ENCODE peak calls at places on chromosomes 5 and 9, in six cellular contexts. I, S, B, J, L and R are unnamed samples.

GRCh38 chr9:95003694-95004451 is 277.4 kb downstream of the AOPEP start:
- DNase-seq in I (peak; percentile 50), S (peak; percentile 6), B (peak; percentile 75), J (peak; percentile 51), L (peak; percentile 59), R (no peak)

GRCh38 chr5:134438641-134439621 is 27.2 kb upstream of the CDKN2AIPNL start:
- DNase-seq in I (peak; percentile 99), S (no peak), B (peak; percentile 97), J (peak; percentile 93), L (peak; percentile 31), R (peak; percentile 89)

GRCh38 chr9:12640866-12641636 is 52.1 kb upstream of the TYRP1 start:
- DNase-seq in I (no peak), S (no peak), B (no peak), J (no peak), L (no peak), R (no peak)

GRCh38 chr9:114616684-114617520 is 5.8 kb downstream of the TMEM268 start:
- DNase-seq in I (no peak), S (no peak), B (no peak), J (peak; percentile 43), L (no peak), R (no peak)

GRCh38 chr5:36944607-36945225 is 68.1 kb downstream of the NIPBL start:
- DNase-seq in I (peak; percentile 67), S (peak; percentile 35), B (peak; percentile 8), J (peak; percentile 85), L (no peak), R (peak; percentile 24)

GRCh38 chr5:180112101-180112861 is 40.7 kb upstream of the RNF130 start:
- DNase-seq in I (no peak), S (no peak), B (no peak), J (no peak), L (no peak), R (no peak)

GRCh38 chr5:173534664-173535063 is 81.8 kb downstream of the BOD1 start:
- DNase-seq in I (no peak), S (no peak), B (no peak), J (no peak), L (no peak), R (no peak)

GRCh38 chr9:115373000-115373709 is 255.2 kb upstream of the TNC start:
- DNase-seq in I (peak; percentile 95), S (no peak), B (peak; percentile 99), J (peak; percentile 96), L (no peak), R (peak; percentile 85)

GRCh38 chr5:168790037-168790635 is 211.0 kb upstream of the PANK3 start:
- DNase-seq in I (no peak), S (no peak), B (no peak), J (no peak), L (no peak), R (no peak)

GRCh38 chr9:93094294-93095204 is 1.5 kb upstream of the CARD19 start:
- DNase-seq in I (no peak), S (no peak), B (no peak), J (no peak), L (peak; percentile 46), R (no peak)

GRCh38 chr5:399296-400281 is 43.4 kb upstream of the EXOC3 start:
- DNase-seq in I (no peak), S (no peak), B (peak; percentile 51), J (no peak), L (peak; percentile 65), R (peak; percentile 95)

GRCh38 chr9:621199-621860 is 220.2 kb upstream of the DMRT1 start:
- DNase-seq in I (no peak), S (no peak), B (no peak), J (no peak), L (no peak), R (no peak)

GRCh38 chr9:36802171-36802920 is 229.7 kb downstream of the MELK start:
- DNase-seq in I (no peak), S (no peak), B (peak; percentile 34), J (peak; percentile 17), L (peak; percentile 48), R (peak; percentile 4)

GRCh38 chr5:116436674-116437350 is 137.8 kb downstream of the SEMA6A start:
- DNase-seq in I (no peak), S (no peak), B (no peak), J (no peak), L (no peak), R (no peak)

GRCh38 chr5:67305913-67306710 is 109.5 kb upstream of the CD180 start:
- DNase-seq in I (no peak), S (no peak), B (no peak), J (no peak), L (no peak), R (no peak)

GRCh38 chr9:71648453-71648852 is 119.9 kb downstream of the CEMIP2 start:
- DNase-seq in I (no peak), S (no peak), B (no peak), J (no peak), L (no peak), R (no peak)

GRCh38 chr5:74974451-74975089 is 77.8 kb downstream of the GCNT4 start:
- DNase-seq in I (no peak), S (peak; percentile 36), B (no peak), J (no peak), L (no peak), R (no peak)

GRCh38 chr5:54243483-54244080 is 66.8 kb downstream of the ARL15 start:
- DNase-seq in I (no peak), S (peak; percentile 29), B (peak; percentile 57), J (peak; percentile 48), L (no peak), R (peak; percentile 10)

GRCh38 chr5:139228201-139228796 is 30.1 kb upstream of the SIL1 start:
- DNase-seq in I (no peak), S (no peak), B (no peak), J (no peak), L (no peak), R (no peak)

GRCh38 chr5:55934117-55934613 is 60.6 kb downstream of the IL6ST start:
- DNase-seq in I (peak; percentile 94), S (no peak), B (no peak), J (peak; percentile 31), L (no peak), R (no peak)

GRCh38 chr9:93730643-93731042 is 154.3 kb downstream of the PHF2 start:
- DNase-seq in I (no peak), S (no peak), B (no peak), J (no peak), L (no peak), R (no peak)

GRCh38 chr5:59021286-59021673 is 438.4 kb downstream of the RAB3C start:
- DNase-seq in I (no peak), S (no peak), B (no peak), J (peak; percentile 5), L (no peak), R (no peak)

GRCh38 chr5:178291161-178291561 is 58.6 kb upstream of the PHYKPL start:
- DNase-seq in I (no peak), S (no peak), B (no peak), J (no peak), L (no peak), R (no peak)

GRCh38 chr9:135990468-135991429 is 29.6 kb upstream of the UBAC1 start:
- DNase-seq in I (no peak), S (peak; percentile 35), B (peak; percentile 62), J (peak; percentile 21), L (no peak), R (peak; percentile 53)

GRCh38 chr9:121972501-121972981 is 120.6 kb downstream of the TTLL11 start:
- DNase-seq in I (peak; percentile 97), S (no peak), B (peak; percentile 95), J (peak; percentile 97), L (no peak), R (no peak)

GRCh38 chr9:89022902-89023301 is 31.6 kb downstream of the S1PR3 start:
- DNase-seq in I (no peak), S (no peak), B (no peak), J (no peak), L (no peak), R (no peak)

GRCh38 chr9:4666042-4666699 is at the start of gene SPATA6L:
- DNase-seq in I (no peak), S (peak; percentile 37), B (no peak), J (peak; percentile 44), L (peak; percentile 67), R (no peak)

GRCh38 chr9:129836342-129837007 is 1.2 kb downstream of the USP20 start:
- DNase-seq in I (no peak), S (peak; percentile 26), B (no peak), J (no peak), L (no peak), R (no peak)

GRCh38 chr9:107260437-107261081 is 22.5 kb upstream of the RAD23B start:
- DNase-seq in I (peak; percentile 86), S (no peak), B (no peak), J (no peak), L (no peak), R (no peak)

GRCh38 chr9:70255521-70255920 is 3.3 kb upstream of the SMC5 start:
- DNase-seq in I (no peak), S (no peak), B (peak; percentile 12), J (peak; percentile 30), L (no peak), R (no peak)

GRCh38 chr9:90044710-90045151 is 439.9 kb downstream of the GADD45G start:
- DNase-seq in I (peak; percentile 65), S (no peak), B (peak; percentile 71), J (peak; percentile 79), L (no peak), R (no peak)

GRCh38 chr9:128920381-128921058 is at the start of gene PHYHD1:
- DNase-seq in I (no peak), S (no peak), B (peak; percentile 74), J (peak; percentile 70), L (peak; percentile 66), R (no peak)

GRCh38 chr5:82620957-82621600 is 342.9 kb upstream of the RPS23 start:
- DNase-seq in I (no peak), S (peak; percentile 1), B (no peak), J (peak; percentile 10), L (no peak), R (no peak)
- H3K27ac ChIP-seq in I (no peak overlapping the region), S (no peak overlapping the region), B (no peak overlapping the region), J (no peak overlapping the region), L (no peak overlapping the region), R (no peak overlapping the region)

GRCh38 chr5:6449465-6450158 is 953 bp downstream of the UBE2QL1 start:
- DNase-seq in I (no peak), S (no peak), B (no peak), J (no peak), L (no peak), R (no peak)
- H3K27ac ChIP-seq in I (no peak overlapping the region), S (no peak overlapping the region), B (no peak overlapping the region), J (no peak overlapping the region), L (no peak overlapping the region), R (no peak overlapping the region)

GRCh38 chr9:127809562-127810377 is 7.1 kb downstream of the FPGS start:
- DNase-seq in I (no peak), S (no peak), B (peak; percentile 75), J (no peak), L (no peak), R (no peak)
- H3K27ac ChIP-seq in I (no peak overlapping the region), S (no peak overlapping the region), B (peak overlapping the region; percentile 68), J (no peak overlapping the region), L (no peak overlapping the region), R (no peak overlapping the region)

DNA sequence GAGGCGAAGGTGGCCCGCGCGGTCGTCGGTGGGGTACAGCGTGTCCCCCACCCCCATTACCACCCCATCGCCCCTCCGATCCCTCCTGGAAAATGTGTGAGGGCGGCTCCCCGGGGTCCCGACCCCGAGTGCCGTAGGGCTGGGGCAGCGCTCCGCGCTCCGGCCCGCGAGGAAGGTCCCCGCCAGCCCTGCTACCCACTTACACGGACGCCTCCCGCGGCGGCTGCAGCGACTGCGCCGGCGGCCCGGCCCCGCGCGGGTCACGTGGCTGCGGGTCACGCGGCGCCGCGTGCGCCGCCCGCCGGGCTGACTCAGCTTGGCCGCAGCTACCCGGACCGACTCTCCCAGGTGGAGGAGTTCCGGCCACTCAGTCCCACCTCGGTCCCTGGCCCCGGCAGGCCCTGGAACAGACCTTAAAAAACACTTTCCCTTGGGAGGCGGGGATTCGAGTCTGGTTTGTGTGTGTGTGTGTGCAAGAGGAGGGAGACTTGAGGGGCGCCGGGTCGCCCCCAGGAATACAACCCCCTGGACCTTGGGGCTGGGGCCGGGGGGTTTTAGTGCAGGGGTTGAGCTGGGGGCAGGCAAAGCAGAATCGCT is at the start of gene GNPDA1:
- DNase-seq in I (peak; percentile 66), S (peak; percentile 72), B (peak; percentile 95), J (peak; percentile 77), L (peak; percentile 81), R (peak; percentile 37)
- H3K27ac ChIP-seq in I (peak within 1 kb of the TSS; percentile 82), S (peak within 1 kb of the TSS; percentile 70), B (peak within 1 kb of the TSS; percentile 77), J (peak within 1 kb of the TSS; percentile 51), L (peak within 1 kb of the TSS; percentile 95), R (peak within 1 kb of the TSS; percentile 65)